ENCODE peak calls at places on chromosome 3, in five cellular contexts. J, Z, W, Q and T are unnamed samples.

GRCh38 chr3:196609815-196610515 is 29.5 kb upstream of the NRROS start:
- DNase-seq in J (no peak), Z (no peak), W (no peak), Q (no peak), T (no peak)

GRCh38 chr3:15301761-15302160 is 30.6 kb downstream of the SH3BP5 start:
- DNase-seq in J (no peak), Z (no peak), W (no peak), Q (no peak), T (no peak)

GRCh38 chr3:141123677-141124410 is 72.7 kb downstream of the SPSB4 start:
- DNase-seq in J (no peak), Z (no peak), W (peak), Q (no peak), T (no peak)

GRCh38 chr3:33642806-33643205 is 75.2 kb downstream of the CLASP2 start:
- DNase-seq in J (no peak), Z (no peak), W (no peak), Q (no peak), T (no peak)

GRCh38 chr3:146470424-146470990 is 1.1 kb upstream of the PLSCR2 start:
- DNase-seq in J (no peak), Z (no peak), W (no peak), Q (no peak), T (no peak)

GRCh38 chr3:156483426-156483825 is 71.5 kb downstream of the SSR3 start:
- DNase-seq in J (no peak), Z (peak), W (no peak), Q (no peak), T (no peak)

GRCh38 chr3:154943981-154944380 is 136.1 kb upstream of the MME start:
- DNase-seq in J (no peak), Z (no peak), W (no peak), Q (no peak), T (no peak)

GRCh38 chr3:172808969-172809546 is 58.5 kb downstream of the ECT2 start:
- DNase-seq in J (peak), Z (no peak), W (no peak), Q (no peak), T (no peak)

GRCh38 chr3:185270262-185270955 is 16.6 kb upstream of the EHHADH start:
- DNase-seq in J (peak), Z (no peak), W (no peak), Q (no peak), T (no peak)

GRCh38 chr3:19270471-19270870 is 122.2 kb downstream of the KCNH8 start:
- DNase-seq in J (no peak), Z (no peak), W (no peak), Q (no peak), T (no peak)

GRCh38 chr3:104596551-104596950 is 770.2 kb upstream of the ALCAM start:
- DNase-seq in J (peak), Z (no peak), W (no peak), Q (no peak), T (peak)

GRCh38 chr3:175861916-175862315 is 1002.8 kb downstream of the NAALADL2 start:
- DNase-seq in J (no peak), Z (no peak), W (no peak), Q (no peak), T (no peak)

GRCh38 chr3:66816110-66816761 is 181.9 kb upstream of the KBTBD8 start:
- DNase-seq in J (peak), Z (no peak), W (no peak), Q (no peak), T (no peak)

GRCh38 chr3:170815340-170815739 is 54.7 kb downstream of the RPL22L1 start:
- DNase-seq in J (peak), Z (no peak), W (no peak), Q (no peak), T (no peak)

GRCh38 chr3:196569003-196569516 is 600 bp downstream of the FBXO45 start:
- DNase-seq in J (peak), Z (peak), W (peak), Q (peak), T (no peak)

GRCh38 chr3:43688245-43688650 is 2.5 kb upstream of the ABHD5 start:
- DNase-seq in J (no peak), Z (no peak), W (no peak), Q (no peak), T (no peak)

GRCh38 chr3:9826815-9827574 is 16.8 kb downstream of the RPUSD3 start:
- DNase-seq in J (peak), Z (peak), W (no peak), Q (no peak), T (no peak)

GRCh38 chr3:136463170-136463569 is 213.0 kb downstream of the PCCB start:
- DNase-seq in J (no peak), Z (no peak), W (no peak), Q (no peak), T (no peak)

GRCh38 chr3:194598771-194599557 is 34.3 kb downstream of the TMEM44 start:
- DNase-seq in J (peak), Z (no peak), W (no peak), Q (no peak), T (no peak)

GRCh38 chr3:136869282-136869681 is 7.3 kb downstream of the NCK1 start:
- DNase-seq in J (no peak), Z (no peak), W (no peak), Q (no peak), T (no peak)

GRCh38 chr3:113057117-113057516 is 66.3 kb downstream of the GTPBP8 start:
- DNase-seq in J (no peak), Z (no peak), W (no peak), Q (no peak), T (no peak)

GRCh38 chr3:10281951-10282350 is 10.8 kb downstream of the GHRL start:
- DNase-seq in J (no peak), Z (no peak), W (no peak), Q (no peak), T (no peak)

GRCh38 chr3:194203482-194204035 is 67.6 kb downstream of the HES1 start:
- DNase-seq in J (no peak), Z (peak), W (no peak), Q (no peak), T (no peak)

GRCh38 chr3:137180220-137180619 is 222.4 kb downstream of the IL20RB start:
- DNase-seq in J (no peak), Z (no peak), W (no peak), Q (no peak), T (no peak)

GRCh38 chr3:35389907-35390306 is 249.4 kb upstream of the ARPP21 start:
- DNase-seq in J (no peak), Z (no peak), W (no peak), Q (no peak), T (no peak)

GRCh38 chr3:112847692-112848091 is 1.0 kb upstream of the CD200R1L start:
- DNase-seq in J (no peak), Z (peak), W (no peak), Q (no peak), T (no peak)

GRCh38 chr3:70982274-70982673 is 601.3 kb downstream of the FOXP1 start:
- DNase-seq in J (no peak), Z (no peak), W (no peak), Q (no peak), T (no peak)